ENCODE peak calls at places on chromosomes 6 and 20, in eight cellular contexts. Q is tibial artery, Z is neural progenitor cell, U is thyroid gland, V is BE2C, E is testis, L is H1, Y is lower lobe of right lung. C is an unnamed sample.

GRCh38 chr6:13445005-13445743 is 42.2 kb downstream of the GFOD1 start:
- DNase-seq in Q (no peak), Z (peak; percentile 47), U (peak; percentile 80), V (peak; percentile 88), E (peak; percentile 51), L (no peak), Y (peak; percentile 57), C (no peak)

GRCh38 chr6:53103993-53104675 is 38.9 kb downstream of the FBXO9 start:
- DNase-seq in Q (no peak), Z (peak; percentile 16), U (no peak), V (no peak), E (no peak), L (no peak), Y (no peak), C (peak; percentile 19)

GRCh38 chr6:161668665-161669064 is 394.8 kb upstream of the AGPAT4 start:
- DNase-seq in Q (no peak), Z (no peak), U (no peak), V (no peak), E (no peak), L (no peak), Y (no peak), C (no peak)

GRCh38 chr6:89986650-89987074 is 92.4 kb downstream of the GJA10 start:
- DNase-seq in Q (no peak), Z (peak; percentile 45), U (no peak), V (no peak), E (no peak), L (no peak), Y (no peak), C (peak; percentile 62)

GRCh38 chr20:23832775-23833508 is 6.4 kb upstream of the CST2 start:
- DNase-seq in Q (no peak), Z (no peak), U (no peak), V (no peak), E (no peak), L (no peak), Y (no peak), C (no peak)

GRCh38 chr6:134517145-134517658 is 199.3 kb upstream of the SGK1 start:
- DNase-seq in Q (peak; percentile 79), Z (peak; percentile 50), U (peak; percentile 99), V (peak; percentile 63), E (peak; percentile 77), L (no peak), Y (peak; percentile 87), C (peak; percentile 90)

GRCh38 chr6:1766663-1767062 is 156.9 kb downstream of the FOXC1 start:
- DNase-seq in Q (no peak), Z (no peak), U (peak; percentile 70), V (peak; percentile 49), E (peak; percentile 32), L (no peak), Y (no peak), C (no peak)

GRCh38 chr6:136036601-136037000 is 185.1 kb downstream of the PDE7B start:
- DNase-seq in Q (no peak), Z (no peak), U (no peak), V (no peak), E (no peak), L (no peak), Y (no peak), C (peak; percentile 32)

GRCh38 chr20:7503501-7503900 is 436.8 kb downstream of the HAO1 start:
- DNase-seq in Q (no peak), Z (no peak), U (no peak), V (no peak), E (no peak), L (no peak), Y (no peak), C (no peak)

GRCh38 chr6:126293891-126294524 is 45.9 kb upstream of the CENPW start:
- DNase-seq in Q (no peak), Z (no peak), U (no peak), V (no peak), E (no peak), L (no peak), Y (no peak), C (no peak)

GRCh38 chr20:59738851-59739250 is 134.5 kb downstream of the PHACTR3 start:
- DNase-seq in Q (no peak), Z (no peak), U (no peak), V (no peak), E (no peak), L (no peak), Y (no peak), C (no peak)

GRCh38 chr6:89840538-89840937 is 10.9 kb downstream of the CASP8AP2 start:
- DNase-seq in Q (no peak), Z (no peak), U (no peak), V (peak; percentile 64), E (peak; percentile 27), L (no peak), Y (no peak), C (peak; percentile 40)

GRCh38 chr6:108655840-108656650 is 95.3 kb downstream of the FOXO3 start:
- DNase-seq in Q (no peak), Z (no peak), U (no peak), V (peak; percentile 39), E (peak; percentile 58), L (no peak), Y (no peak), C (peak; percentile 87)

GRCh38 chr20:34639755-34640222 is 37.1 kb downstream of the PIGU start:
- DNase-seq in Q (no peak), Z (no peak), U (peak; percentile 10), V (peak; percentile 31), E (no peak), L (no peak), Y (no peak), C (no peak)

GRCh38 chr6:56357616-56358373 is 110.4 kb upstream of the COL21A1 start:
- DNase-seq in Q (no peak), Z (no peak), U (no peak), V (no peak), E (no peak), L (no peak), Y (no peak), C (peak; percentile 54)

GRCh38 chr20:45404438-45404837 is 3.7 kb upstream of the DBNDD2 start:
- DNase-seq in Q (no peak), Z (no peak), U (no peak), V (no peak), E (no peak), L (no peak), Y (no peak), C (no peak)

GRCh38 chr20:15642676-15643075 is 930.6 kb downstream of the KIF16B start:
- DNase-seq in Q (peak; percentile 65), Z (no peak), U (no peak), V (no peak), E (no peak), L (no peak), Y (no peak), C (no peak)

GRCh38 chr20:8076505-8077498 is 55.3 kb upstream of the PLCB1 start:
- DNase-seq in Q (no peak), Z (no peak), U (no peak), V (no peak), E (no peak), L (no peak), Y (no peak), C (no peak)

DNA sequence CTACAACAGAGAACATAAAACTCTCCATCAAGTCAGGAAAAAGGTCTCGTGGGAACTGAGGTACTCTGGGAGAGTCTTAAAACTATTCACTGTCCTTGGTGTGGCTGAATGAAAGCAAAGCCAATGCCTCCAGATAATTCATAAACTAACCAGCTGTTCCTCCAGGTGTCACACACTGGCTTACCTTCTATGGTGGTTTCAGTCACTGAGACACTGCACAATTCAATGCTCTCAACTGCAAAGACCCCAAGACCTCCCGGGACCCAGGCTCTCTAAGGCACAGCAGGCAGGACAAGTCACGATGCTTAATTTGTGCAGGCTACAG is 100.8 kb downstream of the GMPR start:
- DNase-seq in Q (no peak), Z (no peak), U (no peak), V (no peak), E (no peak), L (no peak), Y (no peak), C (no peak)
- TF ChIP-seq CTCF in Q (no peak), Z (no peak), U (peak; percentile 0), V (no peak), E (no peak), L (no peak), Y (no peak), C (no peak)

DNA sequence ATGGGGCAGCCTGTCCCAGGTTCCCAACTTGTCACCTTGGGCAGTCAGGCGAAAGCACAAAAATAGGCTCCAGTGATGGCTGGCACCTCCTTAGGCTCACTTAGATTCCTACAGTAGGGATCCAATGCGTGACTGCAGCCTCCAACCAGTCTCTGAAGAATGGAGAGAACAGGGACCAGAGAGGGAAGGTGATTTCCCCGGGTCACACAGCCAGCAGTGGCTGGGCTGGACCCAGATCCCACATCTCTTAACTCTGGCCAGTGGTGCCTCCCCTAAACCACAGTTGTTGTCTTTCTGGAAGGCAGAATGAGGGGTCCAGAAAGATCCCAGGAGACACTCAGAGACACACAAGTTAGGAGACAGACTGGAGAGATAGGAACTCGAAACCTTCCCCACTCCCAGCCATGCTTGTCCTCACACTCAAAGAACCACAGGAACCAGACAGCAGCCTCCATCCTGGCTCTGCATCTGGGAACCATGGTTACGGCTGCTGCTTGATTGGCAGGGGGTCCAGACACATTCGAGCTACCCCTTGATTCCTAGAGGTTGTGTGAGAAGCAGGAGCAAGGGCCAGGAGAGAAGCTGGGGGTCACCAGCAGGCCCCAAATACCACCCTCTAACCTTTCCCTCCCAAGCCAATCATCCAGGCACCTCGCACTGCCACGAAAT is 33.1 kb upstream of the SIRPA start:
- DNase-seq in Q (no peak), Z (peak; percentile 27), U (no peak), V (no peak), E (no peak), L (no peak), Y (no peak), C (no peak)
- H3K4me3 ChIP-seq in Q (no peak overlapping the region), Z (no peak overlapping the region), U (no peak overlapping the region), V (no peak overlapping the region), E (no peak overlapping the region), L (no peak overlapping the region), Y (no peak overlapping the region), C (no peak overlapping the region)

GRCh38 chr6:43817192-43817591 is 47.2 kb downstream of the VEGFA start:
- DNase-seq in Q (no peak), Z (peak; percentile 40), U (no peak), V (peak; percentile 72), E (no peak), L (peak; percentile 27), Y (no peak), C (no peak)
- TF ChIP-seq CTCF in Q (no peak), Z (peak; percentile 43), U (no peak), V (peak; percentile 62), E (no peak), L (peak; percentile 76), Y (peak; percentile 26), C (peak; percentile 37)

GRCh38 chr6:31546962-31547726 is at the start of gene NFKBIL1:
- DNase-seq in Q (peak; percentile 99), Z (peak; percentile 96), U (peak; percentile 96), V (peak; percentile 93), E (peak; percentile 99), L (peak; percentile 94), Y (peak; percentile 95), C (peak; percentile 99)

GRCh38 chr6:31546339-31546961 is at the start of gene ATP6V1G2:
- DNase-seq in Q (peak; percentile 93), Z (peak; percentile 96), U (peak; percentile 90), V (peak; percentile 93), E (peak; percentile 94), L (peak; percentile 96), Y (peak; percentile 88), C (peak; percentile 96)

GRCh38 chr6:31548423-31548873 is 1.0 kb downstream of the NFKBIL1 start:
- DNase-seq in Q (no peak), Z (no peak), U (no peak), V (no peak), E (no peak), L (no peak), Y (no peak), C (no peak)

GRCh38 chr6:31545291-31545690 is 1.1 kb downstream of the ATP6V1G2 start:
- DNase-seq in Q (no peak), Z (no peak), U (no peak), V (no peak), E (no peak), L (no peak), Y (no peak), C (no peak)

GRCh38 chr6:31547727-31548422 is 467 bp downstream of the NFKBIL1 start:
- DNase-seq in Q (no peak), Z (no peak), U (peak; percentile 12), V (no peak), E (no peak), L (no peak), Y (peak; percentile 53), C (no peak)
- H3K4me3 ChIP-seq in Q (peak overlapping the region; percentile 46), Z (peak overlapping the region; percentile 51), U (peak overlapping the region; percentile 7), V (peak overlapping the region; percentile 69), E (peak overlapping the region; percentile 56), L (peak overlapping the region; percentile 70), Y (peak overlapping the region; percentile 57), C (peak overlapping the region; percentile 55)